ENCODE peak calls at places on chromosomes 11 and 22, in five cellular contexts. M is fibroblast of the aortic adventitia, C is choroid plexus epithelial cell, W is astrocyte of the cerebellum, D is fibroblast of lung. R is an unnamed sample.

GRCh38 chr22:49362393-49362792 is 465.3 kb downstream of the BRD1 start:
- DNase-seq in W (no peak), D (no peak), M (no peak), C (no peak), R (no peak)

GRCh38 chr11:80167766-80168165 is 726.9 kb upstream of the TENM4 start:
- DNase-seq in M (no peak), W (no peak), C (no peak), D (peak), R (no peak)

GRCh38 chr22:41619979-41620645 is 731 bp downstream of the DESI1 start:
- DNase-seq in M (no peak), C (no peak), W (no peak), D (no peak), R (no peak)

GRCh38 chr11:102655547-102655946 is 30.4 kb upstream of the MMP20 start:
- DNase-seq in W (no peak), D (no peak), C (no peak), M (no peak), R (no peak)

GRCh38 chr11:99244613-99245012 is 223.9 kb downstream of the CNTN5 start:
- DNase-seq in C (peak), D (peak), M (no peak), W (peak), R (no peak)

GRCh38 chr22:24105018-24105360 is 76.3 kb upstream of the SUSD2 start:
- DNase-seq in C (no peak), D (peak), W (no peak), M (peak), R (no peak)

GRCh38 chr11:20000393-20001134 is 159.7 kb downstream of the DBX1 start:
- DNase-seq in W (no peak), C (no peak), D (no peak), M (no peak), R (no peak)

GRCh38 chr22:32994921-32995320 is 63.3 kb downstream of the SYN3 start:
- DNase-seq in W (no peak), C (no peak), D (no peak), M (no peak), R (no peak)

GRCh38 chr11:85316967-85317366 is 310.2 kb downstream of the DLG2 start:
- DNase-seq in D (no peak), W (no peak), C (no peak), M (no peak), R (no peak)

GRCh38 chr11:24844406-24844805 is 347.6 kb downstream of the LUZP2 start:
- DNase-seq in C (no peak), M (no peak), D (no peak), W (no peak), R (no peak)

GRCh38 chr11:65981101-65981740 is 19.7 kb downstream of the SART1 start:
- DNase-seq in D (no peak), C (no peak), W (no peak), M (no peak), R (no peak)

GRCh38 chr11:94024547-94024946 is 3.4 kb downstream of the HEPHL1 start:
- DNase-seq in D (no peak), C (no peak), M (no peak), W (no peak), R (no peak)

GRCh38 chr22:30351226-30351625 is 5.5 kb downstream of the SF3A1 start:
- DNase-seq in M (no peak), W (no peak), C (no peak), D (no peak), R (no peak)

GRCh38 chr22:43476341-43476740 is 64.5 kb downstream of the MPPED1 start:
- DNase-seq in M (no peak), W (no peak), D (no peak), C (no peak), R (no peak)

GRCh38 chr11:65699306-65699705 is 12.7 kb upstream of the KAT5 start:
- DNase-seq in W (no peak), C (no peak), M (no peak), D (no peak), R (no peak)

DNA sequence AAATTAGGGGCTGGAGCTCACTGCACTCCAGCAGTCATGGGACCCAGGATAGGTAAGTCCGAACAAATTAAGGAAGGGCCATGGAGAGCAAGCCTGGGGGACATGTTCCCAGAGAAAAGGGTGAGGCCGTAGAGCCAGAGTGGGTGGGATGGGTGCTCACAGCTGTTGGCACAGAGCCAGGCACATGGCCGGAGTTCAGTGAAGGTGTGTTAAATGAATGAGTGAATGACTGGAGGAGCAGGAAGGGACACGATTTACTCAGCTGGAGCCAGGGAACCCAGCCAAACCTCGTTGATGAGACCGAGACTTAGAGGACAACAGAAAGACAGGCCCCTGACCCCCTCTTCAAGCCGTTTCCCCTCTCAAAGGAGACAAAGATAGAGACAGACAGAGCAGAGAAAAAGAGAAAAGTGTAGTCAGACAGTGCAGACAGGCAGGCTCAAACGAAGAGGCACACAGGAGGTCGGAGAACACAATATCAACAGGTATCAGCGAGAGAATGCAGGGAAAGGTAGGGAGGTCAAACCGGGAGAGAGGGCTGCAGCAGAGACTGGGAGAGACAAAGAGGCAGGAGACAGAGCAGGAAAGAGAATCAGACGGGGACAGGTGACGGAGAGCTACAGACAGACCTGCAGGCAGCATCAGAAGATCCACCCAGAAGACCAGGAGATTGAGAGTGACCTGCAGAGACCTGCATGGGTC is 590 bp downstream of the SLCO2B1 start:
- DNase-seq in D (no peak), M (no peak), W (no peak), C (no peak), R (no peak)
- H3K4me3 ChIP-seq in D (no peak), M (no peak), W (no peak), C (no peak), R (no peak)

DNA sequence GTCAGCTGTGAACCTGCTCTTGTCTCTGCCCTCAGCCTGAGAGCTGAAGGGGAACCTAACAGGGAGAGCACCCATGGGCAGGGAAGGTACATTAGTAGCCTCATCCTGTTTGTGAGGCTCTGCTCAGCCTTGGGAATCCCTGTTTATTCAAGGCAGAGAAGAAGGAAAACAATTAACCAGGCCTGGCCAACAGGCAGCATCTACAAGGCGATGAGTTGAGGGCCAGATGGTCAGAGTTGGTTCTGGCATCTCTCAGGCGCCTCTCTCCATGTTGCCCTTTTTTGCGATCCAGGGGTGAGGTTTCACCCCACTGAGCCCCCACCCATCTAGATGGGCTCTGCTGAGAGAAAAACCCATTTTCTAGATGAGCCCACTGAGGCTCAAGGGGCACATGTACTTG is 54.0 kb upstream of the TOP3B start:
- DNase-seq in C (no peak), M (no peak), D (no peak), W (no peak), R (no peak)
- H3K4me3 ChIP-seq in C (no peak), M (no peak), D (no peak), W (no peak), R (no peak)

DNA sequence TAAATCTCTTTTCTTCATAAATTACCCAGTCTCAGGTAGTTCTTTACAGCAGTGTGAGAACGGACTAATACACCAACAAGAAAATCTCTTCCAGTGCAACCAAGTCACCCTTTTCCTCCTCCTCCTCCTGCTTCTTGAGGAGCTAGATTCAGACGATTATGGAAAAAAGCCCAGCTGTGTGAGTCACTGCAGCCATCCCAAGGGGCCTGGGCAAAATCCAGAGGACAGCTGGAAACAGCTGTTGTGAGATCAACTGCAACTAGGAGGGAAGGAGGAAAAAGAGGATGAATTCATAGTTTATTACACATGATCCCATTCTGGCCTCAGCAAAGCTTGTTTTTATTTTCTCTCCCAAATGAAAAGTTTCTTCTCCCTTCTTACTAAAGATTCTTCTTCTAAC is 32.9 kb downstream of the RBFOX2 start:
- DNase-seq in M (peak), C (peak), D (peak), W (peak), R (peak)
- H3K4me3 ChIP-seq in M (no peak), C (no peak), D (no peak), W (no peak), R (no peak)

DNA sequence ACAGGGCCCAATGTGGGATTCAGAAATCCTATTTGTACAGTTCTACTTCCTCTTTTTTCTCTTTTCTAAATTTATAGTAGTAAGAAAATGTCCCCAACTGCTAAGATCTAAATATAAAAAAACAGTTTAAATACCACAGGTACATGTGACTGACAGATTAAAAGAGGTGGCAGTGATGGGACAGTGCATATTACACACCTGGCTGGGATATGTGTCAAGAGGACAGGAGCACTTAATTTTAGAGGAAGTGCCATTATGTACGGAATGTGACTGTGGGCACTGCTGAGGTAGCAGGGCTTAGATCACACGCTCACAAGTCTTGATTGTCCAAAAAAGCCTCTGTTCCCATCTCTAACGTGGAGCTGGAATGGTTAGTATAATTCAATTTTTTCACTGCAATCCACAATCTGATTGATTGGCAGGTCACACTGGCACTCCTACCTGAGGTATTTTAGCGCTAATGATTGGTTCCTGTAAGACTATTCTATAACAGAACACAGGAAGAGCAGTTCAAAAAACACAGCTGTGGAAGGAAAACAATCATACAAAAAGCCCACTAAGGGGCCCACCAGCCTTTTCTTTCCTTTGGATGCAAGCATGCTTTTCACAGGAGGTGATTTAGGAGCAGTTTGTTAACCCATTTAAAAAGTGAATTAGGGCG is 34.6 kb downstream of the APOL5 start:
- DNase-seq in C (peak), D (no peak), M (no peak), W (no peak), R (no peak)
- H3K4me3 ChIP-seq in C (no peak), D (no peak), M (no peak), W (no peak), R (no peak)

GRCh38 chr11:8808226-8808585 is 102.8 kb upstream of the AKIP1 start:
- DNase-seq in M (no peak), C (no peak), D (no peak), W (no peak), R (no peak)

GRCh38 chr11:8807544-8808225 is 103.3 kb upstream of the AKIP1 start:
- DNase-seq in W (peak), M (peak), C (peak), D (peak), R (peak)

GRCh38 chr11:8810331-8811301 is 100.4 kb upstream of the AKIP1 start:
- DNase-seq in D (peak), C (peak), W (no peak), M (peak), R (peak)

GRCh38 chr11:8809605-8810272 is 101.2 kb upstream of the AKIP1 start:
- DNase-seq in C (no peak), M (no peak), D (no peak), W (no peak), R (no peak)

DNA sequence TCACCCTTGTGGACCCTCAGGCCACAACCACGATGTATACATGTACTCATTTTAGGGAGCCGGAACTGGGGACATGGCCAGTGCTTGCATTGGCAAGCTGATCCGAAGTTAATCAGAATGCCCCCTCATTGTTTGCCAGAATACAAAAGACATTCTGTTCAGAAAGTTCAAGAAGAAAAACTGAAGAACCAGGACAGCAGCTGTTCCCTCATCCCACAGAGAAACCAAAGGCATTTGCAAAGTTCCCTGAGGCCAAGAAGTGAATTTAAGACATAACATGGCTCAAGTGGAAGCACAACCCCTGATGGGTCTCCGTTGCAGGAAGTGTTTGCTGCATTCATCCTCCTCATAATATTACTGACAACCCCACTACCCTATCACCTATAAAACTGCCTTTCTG is 101.8 kb upstream of the AKIP1 start:
- DNase-seq in C (peak), D (peak), W (no peak), M (peak), R (no peak)
- H3K4me3 ChIP-seq in C (peak), D (peak), W (peak), M (peak), R (peak)

DNA sequence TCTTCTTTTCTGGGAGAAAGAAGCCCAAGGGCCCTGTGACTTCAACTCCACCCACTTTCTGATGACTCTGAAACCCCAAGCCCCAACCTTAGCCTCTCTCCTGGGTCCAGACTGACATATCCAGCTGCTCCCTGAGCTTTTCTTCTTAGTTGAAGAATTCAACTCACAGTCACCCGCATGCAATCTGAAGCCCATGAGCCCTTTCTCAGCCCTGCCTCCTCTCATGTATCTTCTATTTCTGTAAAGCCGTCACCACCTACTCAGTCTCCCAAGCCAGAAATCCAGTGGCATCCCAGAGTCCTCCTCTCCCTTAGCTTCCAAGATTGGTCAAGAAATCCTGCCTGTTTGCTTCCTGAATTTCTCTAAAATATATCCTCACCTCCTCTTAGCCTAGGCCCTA is 7.1 kb upstream of the TMA7B start:
- DNase-seq in W (no peak), D (no peak), C (no peak), M (no peak), R (no peak)
- H3K4me3 ChIP-seq in W (no peak), D (no peak), C (no peak), M (no peak), R (no peak)

GRCh38 chr22:46062232-46062615 is 85.3 kb upstream of the WNT7B start:
- DNase-seq in D (peak), M (no peak), C (no peak), W (no peak), R (no peak)
- H3K4me3 ChIP-seq in D (no peak), M (no peak), C (no peak), W (no peak), R (no peak)

GRCh38 chr11:33867996-33868645 is 23.8 kb downstream of the LMO2 start:
- DNase-seq in W (no peak), M (peak), D (no peak), C (no peak), R (no peak)

GRCh38 chr11:33869511-33870422 is 22.1 kb downstream of the LMO2 start:
- DNase-seq in C (peak), W (no peak), M (peak), D (peak), R (no peak)

GRCh38 chr11:33864479-33864878 is 27.4 kb downstream of the LMO2 start:
- DNase-seq in M (no peak), W (no peak), D (no peak), C (no peak), R (no peak)

GRCh38 chr11:33868646-33869461 is 23.0 kb downstream of the LMO2 start:
- DNase-seq in W (no peak), M (no peak), D (no peak), C (no peak), R (no peak)

DNA sequence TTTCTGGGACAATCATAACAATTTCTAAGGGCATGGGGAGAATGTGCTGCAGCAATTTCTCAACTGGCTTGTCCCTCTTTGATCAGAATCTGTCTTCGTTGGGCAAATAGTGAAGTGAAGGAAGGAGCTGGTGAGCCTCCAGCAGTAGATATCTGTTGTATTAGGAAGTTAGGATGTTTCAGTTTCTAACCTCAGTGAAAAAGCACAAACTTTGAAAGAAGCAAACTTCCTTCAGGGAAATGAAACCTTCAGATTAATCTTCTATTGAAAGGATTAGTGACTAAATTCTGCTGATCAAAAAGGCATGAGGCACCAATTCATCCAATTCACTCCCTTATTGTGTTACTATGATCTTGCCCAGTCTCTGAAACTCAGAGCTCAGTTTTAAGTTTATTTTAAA is 24.3 kb downstream of the LMO2 start:
- DNase-seq in W (no peak), D (no peak), M (no peak), C (no peak), R (no peak)
- H3K4me3 ChIP-seq in W (no peak), D (no peak), M (no peak), C (no peak), R (no peak)

GRCh38 chr11:2223153-2223794 is 47.1 kb downstream of the ASCL2 start:
- DNase-seq in W (no peak), C (no peak), D (no peak), M (no peak), R (no peak)
- H3K4me3 ChIP-seq in W (no peak), C (no peak), D (no peak), M (no peak), R (no peak)

R was measured in AG09309.